ENCODE peak calls at places on chromosomes 16 and 17, in four cellular contexts. K, F, Z and L are unnamed samples.

GRCh38 chr17:40510328-40510648 is 8.9 kb upstream of the TNS4 start:
- DNase-seq in F (no peak), K (peak; percentile 90), Z (no peak), L (no peak)

GRCh38 chr16:49280022-49280741 is 1.5 kb downstream of the CBLN1 start:
- DNase-seq in Z (no peak), K (no peak), F (no peak), L (no peak)

GRCh38 chr17:42133461-42134041 is 10.9 kb downstream of the HSPB9 start:
- DNase-seq in Z (peak; percentile 63), F (no peak), K (no peak), L (no peak)

GRCh38 chr17:29594441-29595090 is 1.6 kb downstream of the ANKRD13B start:
- DNase-seq in F (no peak), Z (no peak), K (no peak), L (no peak)

GRCh38 chr17:77184474-77184873 is 43.7 kb downstream of the SEC14L1 start:
- DNase-seq in Z (no peak), K (no peak), F (no peak), L (no peak)

GRCh38 chr17:3665834-3666233 is 2.5 kb downstream of the TAX1BP3 start:
- DNase-seq in Z (no peak), K (no peak), F (no peak), L (no peak)

GRCh38 chr17:51662204-51663056 is 402.1 kb downstream of the UTP18 start:
- DNase-seq in Z (no peak), K (no peak), F (no peak), L (no peak)

GRCh38 chr17:60333628-60334031 is 58.3 kb downstream of the USP32 start:
- DNase-seq in F (no peak), Z (no peak), K (no peak), L (peak; percentile 20)

GRCh38 chr17:59154335-59154720 is 658 bp downstream of the SKA2 start:
- DNase-seq in F (no peak), K (no peak), Z (no peak), L (peak; percentile 67)

GRCh38 chr16:66541388-66542360 is 8.2 kb downstream of the TK2 start:
- DNase-seq in F (no peak), Z (no peak), K (no peak), L (no peak)

GRCh38 chr17:72123496-72123963 is 2.7 kb downstream of the SOX9 start:
- DNase-seq in Z (peak; percentile 30), F (no peak), K (no peak), L (no peak)

GRCh38 chr16:57757326-57757786 is 21.8 kb downstream of the KATNB1 start:
- DNase-seq in Z (peak; percentile 97), F (peak; percentile 96), K (peak; percentile 89), L (peak; percentile 73)

GRCh38 chr16:67697813-67698212 is 21.3 kb downstream of the GFOD2 start:
- DNase-seq in Z (no peak), F (no peak), K (no peak), L (no peak)

GRCh38 chr16:81831722-81832126 is 52.6 kb downstream of the PLCG2 start:
- DNase-seq in Z (peak; percentile 69), F (peak; percentile 79), K (no peak), L (no peak)

GRCh38 chr16:3651461-3652372 is 2.8 kb upstream of the DNASE1 start:
- DNase-seq in F (no peak), Z (no peak), K (no peak), L (no peak)

GRCh38 chr17:8016632-8017424 is 14.4 kb downstream of the GUCY2D start:
- DNase-seq in F (no peak), K (peak; percentile 62), Z (peak; percentile 69), L (peak; percentile 77)